ENCODE peak calls at places on chromosomes 7 and 10, in six cellular contexts. N, X, T, R, B and W are unnamed samples.

GRCh38 chr7:102306916-102307677 is 20.4 kb downstream of the SH2B2 start:
- DNase-seq in N (peak), X (peak), T (peak), R (peak), B (no peak), W (no peak)

GRCh38 chr10:95308389-95309302 is 17.8 kb upstream of the PDLIM1 start:
- DNase-seq in N (peak), X (peak), T (peak), R (peak), B (peak), W (peak)

GRCh38 chr10:116704926-116705325 is 37.4 kb downstream of the HSPA12A start:
- DNase-seq in N (no peak), X (no peak), T (no peak), R (no peak), B (no peak), W (no peak)

GRCh38 chr10:28853195-28853594 is 175.9 kb downstream of the BAMBI start:
- DNase-seq in N (no peak), X (no peak), T (no peak), R (peak), B (no peak), W (no peak)

GRCh38 chr10:124356706-124357582 is 61.8 kb downstream of the OAT start:
- DNase-seq in N (no peak), X (peak), T (peak), R (no peak), B (no peak), W (no peak)

GRCh38 chr7:45973725-45974532 is 52.9 kb upstream of the IGFBP3 start:
- DNase-seq in N (no peak), X (no peak), T (no peak), R (peak), B (no peak), W (no peak)

GRCh38 chr10:33139191-33139646 is 181.2 kb upstream of the ITGB1 start:
- DNase-seq in N (no peak), X (no peak), T (peak), R (no peak), B (no peak), W (no peak)

GRCh38 chr7:28055161-28055544 is 125.4 kb downstream of the JAZF1 start:
- DNase-seq in N (no peak), X (no peak), T (no peak), R (no peak), B (no peak), W (peak)

GRCh38 chr7:19117081-19117869 is at the start of gene TWIST1:
- DNase-seq in N (peak), X (peak), T (no peak), R (peak), B (no peak), W (peak)

GRCh38 chr10:87882555-87883294 is 19.3 kb downstream of the PTEN start:
- DNase-seq in N (no peak), X (no peak), T (no peak), R (no peak), B (no peak), W (no peak)

GRCh38 chr10:88962336-88962735 is 9.8 kb upstream of the ACTA2 start:
- DNase-seq in N (no peak), X (no peak), T (no peak), R (no peak), B (no peak), W (no peak)

GRCh38 chr10:104202231-104202630 is 29.9 kb downstream of the CFAP43 start:
- DNase-seq in N (no peak), X (no peak), T (no peak), R (no peak), B (no peak), W (no peak)

GRCh38 chr10:91887075-91887899 is 22.0 kb downstream of the FGFBP3 start:
- DNase-seq in N (peak), X (no peak), T (no peak), R (peak), B (no peak), W (peak)

GRCh38 chr10:15430969-15431791 is 60.1 kb upstream of the FAM171A1 start:
- DNase-seq in N (no peak), X (no peak), T (no peak), R (no peak), B (no peak), W (no peak)

GRCh38 chr10:74544106-74544505 is 282.3 kb upstream of the KAT6B start:
- DNase-seq in N (no peak), X (peak), T (peak), R (peak), B (no peak), W (peak)

GRCh38 chr7:16918288-16918895 is 36.6 kb upstream of the AGR3 start:
- DNase-seq in N (no peak), X (peak), T (peak), R (peak), B (peak), W (peak)

GRCh38 chr10:46310851-46311250 is 24.1 kb downstream of the ANTXRL start:
- DNase-seq in N (no peak), X (no peak), T (no peak), R (no peak), B (no peak), W (no peak)

GRCh38 chr10:50572017-50572491 is 51.7 kb downstream of the SGMS1 start:
- DNase-seq in N (no peak), X (no peak), T (no peak), R (no peak), B (no peak), W (no peak)

GRCh38 chr7:8295638-8296361 is 33.8 kb upstream of the ICA1 start:
- DNase-seq in N (no peak), X (peak), T (peak), R (peak), B (peak), W (peak)

GRCh38 chr7:69624842-69625637 is 26.8 kb downstream of the AUTS2 start:
- DNase-seq in N (no peak), X (no peak), T (no peak), R (no peak), B (no peak), W (no peak)

GRCh38 chr7:114790526-114790925 is 131.4 kb upstream of the MDFIC start:
- DNase-seq in N (no peak), X (no peak), T (no peak), R (peak), B (no peak), W (peak)

GRCh38 chr7:25752169-25752568 is 399.8 kb upstream of the NFE2L3 start:
- DNase-seq in N (no peak), X (no peak), T (no peak), R (no peak), B (no peak), W (no peak)

GRCh38 chr10:70843333-70843732 is 27.6 kb downstream of the SGPL1 start:
- DNase-seq in N (no peak), X (no peak), T (peak), R (no peak), B (no peak), W (no peak)

GRCh38 chr7:2641406-2642393 is 9.9 kb downstream of the TTYH3 start:
- DNase-seq in N (peak), X (peak), T (peak), R (peak), B (no peak), W (peak)

GRCh38 chr10:18005781-18006456 is 54.2 kb downstream of the SLC39A12 start:
- DNase-seq in N (peak), X (no peak), T (no peak), R (peak), B (no peak), W (peak)

GRCh38 chr7:112205348-112206237 is 606 bp downstream of the DOCK4 start:
- DNase-seq in N (peak), X (peak), T (peak), R (peak), B (peak), W (peak)

GRCh38 chr10:3122486-3123205 is 49.9 kb downstream of the PITRM1 start:
- DNase-seq in N (no peak), X (peak), T (peak), R (no peak), B (no peak), W (peak)

DNA sequence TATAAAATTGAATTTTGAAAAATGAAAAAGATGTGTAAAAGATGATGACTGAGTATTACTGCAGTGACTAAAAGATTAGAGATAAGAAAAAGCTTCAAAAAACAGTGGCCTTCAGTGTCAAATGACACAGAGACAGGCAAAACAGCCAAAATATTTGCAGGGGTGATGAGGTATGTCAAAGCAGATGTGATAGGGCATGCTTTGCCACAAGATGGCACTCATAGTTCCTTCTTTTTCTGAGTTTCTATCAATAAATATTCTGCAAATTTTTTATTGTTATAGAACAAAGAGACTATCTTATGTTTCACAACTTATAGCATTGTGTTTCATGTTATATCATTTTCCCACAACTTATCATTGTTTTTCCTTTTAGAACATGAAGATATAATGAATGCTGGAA is 344.1 kb upstream of the HPS1 start:
- DNase-seq in N (no peak), X (peak), T (peak), R (peak), B (no peak), W (no peak)
- TF ChIP-seq CTCF in N (peak), X (peak), T (peak), R (peak), B (peak), W (no peak)

GRCh38 chr10:110048781-110049180 is 41.0 kb downstream of the ADD3 start:
- DNase-seq in N (no peak), X (no peak), T (no peak), R (no peak), B (no peak), W (no peak)
- H3K4me3 ChIP-seq in N (no peak), X (no peak), T (no peak), R (no peak), B (no peak), W (no peak)

DNA sequence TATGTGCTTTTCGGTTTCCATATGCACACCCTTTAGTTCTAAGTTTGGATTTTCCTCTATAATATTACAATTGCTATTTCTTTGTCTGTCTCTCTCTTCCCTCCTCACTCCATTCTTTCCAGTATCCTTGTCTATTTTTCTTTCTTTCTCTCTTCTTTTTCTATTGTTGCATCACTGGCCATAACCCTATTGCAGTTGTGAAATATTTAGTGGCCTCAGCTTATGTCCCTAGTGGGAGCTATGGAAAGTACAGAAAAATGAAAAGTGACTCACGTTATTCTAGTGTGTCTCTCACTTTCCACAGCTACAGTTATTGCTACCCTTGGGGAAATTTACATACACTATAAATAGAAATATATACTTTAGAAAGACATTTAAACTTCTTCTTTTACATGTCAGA is 59.1 kb downstream of the CNTNAP2 start:
- DNase-seq in N (no peak), X (peak), T (no peak), R (peak), B (no peak), W (no peak)
- TF ChIP-seq CTCF in N (no peak), X (no peak), T (no peak), R (peak), B (no peak), W (no peak)

GRCh38 chr7:31052504-31052840 is 364 bp downstream of the ADCYAP1R1 start:
- DNase-seq in N (no peak), X (no peak), T (no peak), R (no peak), B (no peak), W (no peak)
- H3K4me3 ChIP-seq in N (peak), X (no peak), T (no peak), R (no peak), B (peak), W (no peak)

GRCh38 chr10:7622969-7623368 is 43.8 kb downstream of the ITIH5 start:
- DNase-seq in N (no peak), X (no peak), T (no peak), R (no peak), B (no peak), W (no peak)
- TF ChIP-seq CTCF in N (peak), X (no peak), T (no peak), R (no peak), B (no peak), W (no peak)

DNA sequence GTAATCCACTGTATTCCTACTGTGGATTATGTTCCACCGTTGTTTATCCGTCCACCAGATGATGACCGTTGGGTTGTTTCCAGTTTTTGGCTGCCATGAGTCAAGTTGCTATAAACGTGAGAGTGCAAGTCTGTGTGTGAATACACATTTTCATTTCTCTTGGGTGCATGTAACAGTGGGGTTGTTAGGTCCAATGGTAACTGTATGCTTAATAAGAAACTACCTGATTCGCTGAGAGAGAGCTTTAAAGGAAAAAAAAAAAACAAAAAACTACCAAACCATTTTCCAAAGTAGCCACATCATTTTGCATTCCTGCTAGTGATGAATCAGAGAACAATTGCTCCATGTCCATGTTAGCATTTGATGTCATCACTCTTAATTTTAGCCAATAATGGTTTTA is 15.9 kb downstream of the UBN2 start:
- DNase-seq in N (no peak), X (peak), T (peak), R (peak), B (no peak), W (peak)
- H3K4me3 ChIP-seq in N (no peak), X (no peak), T (no peak), R (no peak), B (no peak), W (no peak)

GRCh38 chr10:119725550-119726290 is at the start of gene INPP5F:
- DNase-seq in N (peak), X (peak), T (peak), R (peak), B (peak), W (peak)
- TF ChIP-seq CTCF in N (peak), X (no peak), T (peak), R (no peak), B (no peak), W (peak)